ENCODE peak calls at places on chromosomes 6 and 20, in eight cellular contexts. R is uterus; Y is body of pancreas; D is coronary artery; B is ACHN; C is stimulated activated CD8-positive, alpha-beta memory T cell treated with anti-CD3 and anti-CD28 coated beads, Interleukin-2, amount 100 ng/mL, for 48 hours; H is AG08396; K is NCI-H1417. N is an unnamed sample.

GRCh38 chr6:97850458-97851218 is 567.6 kb upstream of the MMS22L start:
- DNase-seq in R (no peak), Y (no peak), D (no peak), B (no peak), C (no peak), H (no peak), K (peak), N (no peak)

GRCh38 chr6:144013486-144013909 is 5.4 kb upstream of the PLAGL1 start:
- DNase-seq in R (peak), Y (peak), D (no peak), B (peak), C (peak), H (peak), K (peak), N (no peak)

GRCh38 chr6:119890470-119890869 is 540.9 kb upstream of the MAN1A1 start:
- DNase-seq in R (no peak), Y (no peak), D (no peak), B (no peak), C (no peak), H (no peak), K (no peak), N (no peak)

GRCh38 chr20:50130346-50130703 is 17.4 kb upstream of the UBE2V1 start:
- DNase-seq in R (no peak), Y (no peak), D (no peak), B (no peak), C (no peak), H (no peak), K (no peak), N (no peak)

GRCh38 chr6:63783096-63783495 is 147.5 kb downstream of the PHF3 start:
- DNase-seq in R (no peak), Y (peak), D (no peak), B (no peak), C (no peak), H (no peak), K (peak), N (no peak)

GRCh38 chr6:14633453-14633852 is 515.9 kb downstream of the CD83 start:
- DNase-seq in R (no peak), Y (no peak), D (no peak), B (no peak), C (no peak), H (no peak), K (no peak), N (no peak)

GRCh38 chr20:48990467-48990866 is 55.6 kb upstream of the CSE1L start:
- DNase-seq in R (no peak), Y (no peak), D (no peak), B (no peak), C (no peak), H (no peak), K (no peak), N (no peak)

GRCh38 chr20:45229264-45230056 is 8.3 kb downstream of the SEMG2 start:
- DNase-seq in R (no peak), Y (peak), D (no peak), B (peak), C (peak), H (no peak), K (peak), N (no peak)

GRCh38 chr6:9537381-9537780 is 877.5 kb downstream of the TFAP2A start:
- DNase-seq in R (no peak), Y (no peak), D (no peak), B (no peak), C (no peak), H (no peak), K (no peak), N (no peak)

GRCh38 chr6:159788757-159789376 is 535 bp downstream of the TCP1 start:
- DNase-seq in R (peak), Y (peak), D (peak), B (peak), C (peak), H (peak), K (peak), N (no peak)